ENCODE peak calls at places on chromosomes 16 and 17, in four cellular contexts. N is COR-L47, A is fibroblast of the conjunctiva, Q is tibial artery. T is an unnamed sample.

GRCh38 chr16:89402962-89403361 is 87.4 kb downstream of the ANKRD11 start:
- DNase-seq in A (no peak), N (no peak), Q (no peak), T (no peak)

GRCh38 chr17:77303620-77304019 is 162.9 kb downstream of the SEC14L1 start:
- DNase-seq in N (no peak), Q (no peak), A (no peak), T (no peak)

GRCh38 chr17:81379523-81379942 is 15.7 kb upstream of the BAHCC1 start:
- DNase-seq in N (no peak), Q (no peak), A (no peak), T (no peak)

GRCh38 chr16:30567160-30567990 is 4.1 kb downstream of the ZNF688 start:
- DNase-seq in N (no peak), A (no peak), Q (no peak), T (no peak)

GRCh38 chr16:87724490-87725291 is 41.1 kb downstream of the KLHDC4 start:
- DNase-seq in Q (no peak), A (no peak), N (no peak), T (no peak)

GRCh38 chr17:78185981-78186688 is 717 bp downstream of the TK1 start:
- DNase-seq in Q (peak), A (no peak), N (no peak), T (no peak)

GRCh38 chr17:78862073-78863023 is 21.7 kb upstream of the USP36 start:
- DNase-seq in N (no peak), Q (peak), A (peak), T (peak)

GRCh38 chr17:61411114-61411943 is 11.7 kb downstream of the TBX2 start:
- DNase-seq in N (no peak), A (no peak), Q (peak), T (peak)

GRCh38 chr16:1822801-1823200 is 3.8 kb downstream of the HAGH start:
- DNase-seq in N (no peak), A (no peak), Q (no peak), T (no peak)

GRCh38 chr16:19431636-19432340 is 14.1 kb downstream of the TMC5 start:
- DNase-seq in A (no peak), Q (no peak), N (no peak), T (no peak)

GRCh38 chr17:8125196-8125946 is 1.5 kb upstream of the HES7 start:
- DNase-seq in Q (peak), N (no peak), A (no peak), T (no peak)

GRCh38 chr16:1762879-1763520 is 8.3 kb downstream of the NME3 start:
- DNase-seq in N (no peak), Q (no peak), A (no peak), T (no peak)

GRCh38 chr16:17964196-17964595 is 372.3 kb downstream of the NPIPA8 start:
- DNase-seq in N (no peak), A (no peak), Q (no peak), T (no peak)

GRCh38 chr16:48444574-48444973 is 59.4 kb upstream of the SIAH1 start:
- DNase-seq in N (no peak), Q (no peak), A (peak), T (peak)

GRCh38 chr17:17819561-17819995 is 17.2 kb downstream of the SREBF1 start:
- DNase-seq in Q (no peak), A (peak), N (peak), T (peak)

GRCh38 chr17:76250141-76250540 is 9.8 kb upstream of the RNF157 start:
- DNase-seq in A (no peak), N (no peak), Q (peak), T (no peak)

GRCh38 chr17:18027280-18027679 is 11.7 kb downstream of the ATPAF2 start:
- DNase-seq in Q (peak), A (no peak), N (no peak), T (no peak)

GRCh38 chr16:68232335-68232734 is 3.6 kb downstream of the ESRP2 start:
- DNase-seq in Q (peak), A (no peak), N (no peak), T (no peak)

GRCh38 chr17:78231991-78232759 is 744 bp downstream of the TMEM235 start:
- DNase-seq in N (no peak), A (no peak), Q (no peak), T (no peak)

GRCh38 chr16:47026947-47027346 is 53.5 kb upstream of the DNAJA2 start:
- DNase-seq in N (no peak), A (no peak), Q (no peak), T (no peak)